ENCODE peak calls at places on chromosome 12, in ten cellular contexts. M is KG1; Z is LoVo; G is SK-MEL-5; I is activated naive CD4-positive, alpha-beta T cell treated with Interleukin-2 at 50 U/mL for 16 hours; P is H54; F is cardiac muscle cell; N is activated T-cell treated with anti-CD3 and anti-CD28 coated beads, Interleukin-2, amount 50 U/mL, for 72 hours; U is HEK293T; B is GM04504. V is an unnamed sample.

GRCh38 chr12:94994312-94994711 is 9.2 kb downstream of the NDUFA12 start:
- DNase-seq in F (peak), Z (peak), B (peak), M (no peak), U (no peak), G (no peak), N (no peak), I (no peak), P (peak), V (no peak)

GRCh38 chr12:100141998-100142850 is 450 bp downstream of the BLTP3B start:
- DNase-seq in B (no peak), U (peak), G (peak), P (peak), M (peak), I (peak), N (peak), Z (peak), F (no peak), V (peak)

GRCh38 chr12:124299628-124300388 is 4.9 kb downstream of the RFLNA start:
- DNase-seq in G (no peak), I (no peak), P (no peak), F (no peak), M (no peak), Z (no peak), N (no peak), U (no peak), B (no peak), V (no peak)

GRCh38 chr12:34406996-34407300 is 384.7 kb downstream of the ALG10 start:
- DNase-seq in Z (no peak), F (no peak), N (no peak), I (peak), M (no peak), G (no peak), U (peak), P (no peak), B (no peak), V (no peak)

GRCh38 chr12:93609281-93610192 is 37.1 kb downstream of the SOCS2 start:
- DNase-seq in N (no peak), Z (no peak), U (no peak), G (no peak), B (no peak), M (no peak), F (no peak), P (no peak), I (no peak), V (no peak)

GRCh38 chr12:56601503-56601902 is 28.6 kb downstream of the BAZ2A start:
- DNase-seq in P (no peak), I (peak), B (no peak), G (peak), N (peak), F (no peak), M (no peak), U (peak), Z (no peak), V (no peak)

GRCh38 chr12:32917094-32917611 is 20.6 kb upstream of the PKP2 start:
- DNase-seq in N (no peak), M (no peak), U (no peak), F (peak), I (no peak), G (no peak), P (no peak), Z (peak), B (no peak), V (no peak)

GRCh38 chr12:33472299-33472698 is 32.7 kb upstream of the SYT10 start:
- DNase-seq in U (no peak), B (no peak), P (no peak), G (no peak), N (no peak), M (no peak), F (no peak), Z (no peak), I (no peak), V (no peak)